ENCODE peak calls at places on chromosomes 3 and 15, in six cellular contexts. One of them, this sample, is unnamed.

GRCh38 chr3:100399341-100400071 is 1.4 kb downstream of the TOMM70 start:
- DNase-seq in A549: no peak
- DNase-seq in breast epithelium: no peak
- DNase-seq in thyroid gland: no peak
- DNase-seq in IMR-90: no peak
- DNase-seq in H1: no peak
- DNase-seq in this sample: peak; percentile 34

GRCh38 chr3:108089544-108089943 is 1.3 kb downstream of the CD47 start:
- DNase-seq in A549: no peak
- DNase-seq in breast epithelium: no peak
- DNase-seq in thyroid gland: no peak
- DNase-seq in IMR-90: no peak
- DNase-seq in H1: no peak
- DNase-seq in this sample: peak; percentile 51

GRCh38 chr3:168127466-168127865 is 31.7 kb upstream of the GOLIM4 start:
- DNase-seq in A549: no peak
- DNase-seq in breast epithelium: no peak
- DNase-seq in thyroid gland: no peak
- DNase-seq in IMR-90: no peak
- DNase-seq in H1: no peak
- DNase-seq in this sample: no peak

GRCh38 chr3:73100734-73101550 is 39.5 kb downstream of the EBLN2 start:
- DNase-seq in A549: peak; percentile 90
- DNase-seq in breast epithelium: peak; percentile 84
- DNase-seq in thyroid gland: peak; percentile 83
- DNase-seq in IMR-90: peak; percentile 75
- DNase-seq in H1: peak; percentile 74
- DNase-seq in this sample: peak; percentile 65

GRCh38 chr3:105518806-105519418 is 152.2 kb downstream of the ALCAM start:
- DNase-seq in A549: peak; percentile 19
- DNase-seq in breast epithelium: no peak
- DNase-seq in thyroid gland: peak; percentile 10
- DNase-seq in IMR-90: peak; percentile 73
- DNase-seq in H1: no peak
- DNase-seq in this sample: peak; percentile 67

GRCh38 chr3:16249336-16249735 is 15.4 kb downstream of the DPH3 start:
- DNase-seq in A549: peak; percentile 41
- DNase-seq in breast epithelium: no peak
- DNase-seq in thyroid gland: no peak
- DNase-seq in IMR-90: peak; percentile 50
- DNase-seq in H1: no peak
- DNase-seq in this sample: peak; percentile 48

GRCh38 chr3:134677987-134678308 is 27.1 kb upstream of the KY start:
- DNase-seq in A549: no peak
- DNase-seq in breast epithelium: no peak
- DNase-seq in thyroid gland: no peak
- DNase-seq in IMR-90: no peak
- DNase-seq in H1: no peak
- DNase-seq in this sample: no peak

GRCh38 chr3:150149651-150150051 is 179.0 kb upstream of the PFN2 start:
- DNase-seq in A549: no peak
- DNase-seq in breast epithelium: no peak
- DNase-seq in thyroid gland: peak; percentile 70
- DNase-seq in IMR-90: peak; percentile 93
- DNase-seq in H1: no peak
- DNase-seq in this sample: no peak

GRCh38 chr3:144552642-144553041 is 581.0 kb downstream of the DIPK2A start:
- DNase-seq in A549: no peak
- DNase-seq in breast epithelium: no peak
- DNase-seq in thyroid gland: no peak
- DNase-seq in IMR-90: no peak
- DNase-seq in H1: no peak
- DNase-seq in this sample: no peak

GRCh38 chr15:76056931-76057330 is 2.9 kb upstream of the TMEM266 start:
- DNase-seq in A549: no peak
- DNase-seq in breast epithelium: no peak
- DNase-seq in thyroid gland: no peak
- DNase-seq in IMR-90: no peak
- DNase-seq in H1: no peak
- DNase-seq in this sample: no peak

GRCh38 chr3:45333549-45333948 is 54.8 kb upstream of the LARS2 start:
- DNase-seq in A549: no peak
- DNase-seq in breast epithelium: no peak
- DNase-seq in thyroid gland: no peak
- DNase-seq in IMR-90: peak; percentile 20
- DNase-seq in H1: no peak
- DNase-seq in this sample: peak; percentile 20

GRCh38 chr3:104291878-104292277 is 1074.8 kb upstream of the ALCAM start:
- DNase-seq in A549: no peak
- DNase-seq in breast epithelium: no peak
- DNase-seq in thyroid gland: no peak
- DNase-seq in IMR-90: no peak
- DNase-seq in H1: no peak
- DNase-seq in this sample: no peak

GRCh38 chr3:31562525-31562924 is 29.8 kb downstream of the STT3B start:
- DNase-seq in A549: no peak
- DNase-seq in breast epithelium: no peak
- DNase-seq in thyroid gland: no peak
- DNase-seq in IMR-90: no peak
- DNase-seq in H1: peak; percentile 43
- DNase-seq in this sample: peak; percentile 41

GRCh38 chr3:55742027-55742710 is 255.1 kb upstream of the WNT5A start:
- DNase-seq in A549: no peak
- DNase-seq in breast epithelium: no peak
- DNase-seq in thyroid gland: no peak
- DNase-seq in IMR-90: peak; percentile 11
- DNase-seq in H1: no peak
- DNase-seq in this sample: no peak

GRCh38 chr3:100260081-100260684 is 609 bp upstream of the TBC1D23 start:
- DNase-seq in A549: no peak
- DNase-seq in breast epithelium: no peak
- DNase-seq in thyroid gland: peak; percentile 48
- DNase-seq in IMR-90: peak; percentile 51
- DNase-seq in H1: no peak
- DNase-seq in this sample: peak; percentile 33

GRCh38 chr3:149215474-149215873 is 6.2 kb downstream of the CP start:
- DNase-seq in A549: no peak
- DNase-seq in breast epithelium: no peak
- DNase-seq in thyroid gland: no peak
- DNase-seq in IMR-90: no peak
- DNase-seq in H1: no peak
- DNase-seq in this sample: no peak

GRCh38 chr3:5011555-5012256 is 32.5 kb downstream of the BHLHE40 start:
- DNase-seq in A549: no peak
- DNase-seq in breast epithelium: no peak
- DNase-seq in thyroid gland: no peak
- DNase-seq in IMR-90: no peak
- DNase-seq in H1: no peak
- DNase-seq in this sample: no peak
- TF ChIP-seq POLR2A in A549: no peak
- TF ChIP-seq POLR2A in breast epithelium: no peak
- TF ChIP-seq POLR2A in thyroid gland: no peak
- TF ChIP-seq POLR2A in IMR-90: no peak
- TF ChIP-seq POLR2A in H1: no peak
- TF ChIP-seq POLR2A in this sample: no peak

DNA sequence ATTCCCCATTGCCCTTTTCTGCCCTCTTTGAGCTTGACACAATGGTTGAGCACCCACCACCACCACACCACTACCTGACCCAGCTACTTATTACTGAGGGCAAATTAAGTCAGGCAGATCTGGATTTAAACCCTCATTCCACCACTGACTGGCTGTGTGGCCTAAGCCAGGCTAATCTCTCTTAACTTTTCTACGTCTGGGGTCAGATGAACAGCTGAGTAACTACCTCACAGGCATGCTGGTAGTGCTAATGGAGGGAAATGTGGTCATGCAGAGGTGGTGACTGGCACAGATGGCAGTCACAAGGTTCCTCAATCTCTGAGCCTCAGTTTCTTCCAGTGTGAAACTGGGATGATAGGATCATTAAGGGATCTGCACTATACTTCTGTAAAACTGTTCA is 4.3 kb upstream of the MRPS25 start:
- DNase-seq in A549: no peak
- DNase-seq in breast epithelium: no peak
- DNase-seq in thyroid gland: no peak
- DNase-seq in IMR-90: no peak
- DNase-seq in H1: no peak
- DNase-seq in this sample: no peak
- TF ChIP-seq POLR2A in A549: no peak
- TF ChIP-seq POLR2A in breast epithelium: no peak
- TF ChIP-seq POLR2A in thyroid gland: no peak
- TF ChIP-seq POLR2A in IMR-90: no peak
- TF ChIP-seq POLR2A in H1: no peak
- TF ChIP-seq POLR2A in this sample: no peak

GRCh38 chr15:90142216-90143175 is 40.2 kb upstream of the IDH2 start:
- DNase-seq in A549: no peak
- DNase-seq in breast epithelium: no peak
- DNase-seq in thyroid gland: no peak
- DNase-seq in IMR-90: no peak
- DNase-seq in H1: no peak
- DNase-seq in this sample: peak; percentile 78

GRCh38 chr15:90145761-90146160 is 43.5 kb upstream of the IDH2 start:
- DNase-seq in A549: no peak
- DNase-seq in breast epithelium: no peak
- DNase-seq in thyroid gland: no peak
- DNase-seq in IMR-90: no peak
- DNase-seq in H1: no peak
- DNase-seq in this sample: no peak

GRCh38 chr15:90141646-90142045 is 39.4 kb upstream of the IDH2 start:
- DNase-seq in A549: no peak
- DNase-seq in breast epithelium: no peak
- DNase-seq in thyroid gland: no peak
- DNase-seq in IMR-90: peak; percentile 66
- DNase-seq in H1: no peak
- DNase-seq in this sample: no peak

GRCh38 chr15:90143176-90143655 is 40.9 kb upstream of the IDH2 start:
- DNase-seq in A549: peak; percentile 91
- DNase-seq in breast epithelium: peak; percentile 81
- DNase-seq in thyroid gland: peak; percentile 84
- DNase-seq in IMR-90: peak; percentile 33
- DNase-seq in H1: peak; percentile 58
- DNase-seq in this sample: peak; percentile 100

DNA sequence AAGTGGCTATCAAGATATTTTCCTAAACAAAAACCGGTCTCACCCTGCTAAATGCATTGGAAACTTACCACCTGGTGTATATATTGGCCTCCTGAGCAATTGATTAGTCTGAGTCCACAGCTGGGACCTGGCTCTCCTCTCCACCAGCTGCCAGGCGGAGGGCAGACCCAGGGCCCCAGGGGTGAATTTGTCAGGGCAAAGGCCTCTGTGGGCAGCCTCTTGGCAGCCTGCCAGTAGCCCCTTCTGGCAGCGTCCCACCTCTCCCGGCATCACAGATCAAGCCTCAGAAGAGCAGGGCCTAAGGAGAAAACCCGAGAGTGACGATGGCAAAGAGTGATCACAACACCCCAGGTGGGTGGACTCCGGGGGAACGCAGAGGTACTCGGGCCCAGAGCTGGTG is 43.0 kb upstream of the IDH2 start:
- DNase-seq in A549: no peak
- DNase-seq in breast epithelium: no peak
- DNase-seq in thyroid gland: no peak
- DNase-seq in IMR-90: no peak
- DNase-seq in H1: no peak
- DNase-seq in this sample: no peak
- TF ChIP-seq POLR2A in A549: no peak
- TF ChIP-seq POLR2A in breast epithelium: no peak
- TF ChIP-seq POLR2A in thyroid gland: no peak
- TF ChIP-seq POLR2A in IMR-90: no peak
- TF ChIP-seq POLR2A in H1: no peak
- TF ChIP-seq POLR2A in this sample: no peak

DNA sequence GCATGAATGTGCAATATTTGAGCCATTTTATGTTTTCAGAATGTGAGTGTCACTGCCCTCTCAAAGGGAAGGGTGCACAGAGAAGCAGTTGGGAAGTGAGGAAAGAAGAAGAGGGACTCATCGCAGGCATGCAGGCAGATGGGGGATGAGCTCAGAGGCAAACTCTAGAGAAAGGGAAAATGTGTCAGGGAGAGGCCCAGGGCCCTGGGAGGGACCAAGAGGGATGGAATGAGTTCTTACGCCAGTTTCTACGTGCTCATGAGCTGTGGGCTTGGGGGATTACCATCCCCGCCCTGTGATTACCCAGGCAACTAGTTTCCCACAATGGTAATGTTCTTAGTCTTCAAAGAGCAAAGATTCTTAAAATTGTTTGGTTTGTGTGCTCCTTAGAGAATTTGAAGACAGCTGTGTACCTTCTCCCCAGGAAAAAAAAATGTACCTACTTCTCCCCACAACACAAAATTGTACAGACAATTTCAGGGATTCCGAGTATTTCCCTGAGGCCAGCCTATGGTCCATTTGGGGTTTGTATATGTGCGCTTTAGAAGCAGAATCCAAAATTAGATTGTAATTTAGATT is 17.8 kb downstream of the GCSAM start:
- DNase-seq in A549: no peak
- DNase-seq in breast epithelium: no peak
- DNase-seq in thyroid gland: no peak
- DNase-seq in IMR-90: no peak
- DNase-seq in H1: no peak
- DNase-seq in this sample: no peak
- TF ChIP-seq POLR2A in A549: no peak
- TF ChIP-seq POLR2A in breast epithelium: no peak
- TF ChIP-seq POLR2A in thyroid gland: no peak
- TF ChIP-seq POLR2A in IMR-90: no peak
- TF ChIP-seq POLR2A in H1: no peak
- TF ChIP-seq POLR2A in this sample: no peak

GRCh38 chr3:8651418-8652322 is 7.1 kb upstream of the SSUH2 start:
- DNase-seq in A549: no peak
- DNase-seq in breast epithelium: no peak
- DNase-seq in thyroid gland: no peak
- DNase-seq in IMR-90: no peak
- DNase-seq in H1: no peak
- DNase-seq in this sample: no peak
- TF ChIP-seq POLR2A in A549: no peak
- TF ChIP-seq POLR2A in breast epithelium: no peak
- TF ChIP-seq POLR2A in thyroid gland: no peak
- TF ChIP-seq POLR2A in IMR-90: no peak
- TF ChIP-seq POLR2A in H1: no peak
- TF ChIP-seq POLR2A in this sample: no peak